ENCODE peak calls at places on chromosomes 3 and 15, in seven cellular contexts. F is spleen; C is stimulated activated CD4-positive, alpha-beta T cell treated with anti-CD3 and anti-CD28 coated beads, Interleukin-1b, Interleukin-23, amount 100 ng/mL, for 24 hours; R is B cell; I is activated naive CD4-positive, alpha-beta T cell; U is iris pigment epithelial cell; A is fibroblast of pulmonary artery. V is an unnamed sample.

GRCh38 chr3:62562596-62562995 is 189.2 kb upstream of the FEZF2 start:
- DNase-seq in F (no peak), C (no peak), R (no peak), I (no peak), U (no peak), A (peak; percentile 74), V (no peak)

GRCh38 chr15:92654662-92655061 is 913 bp downstream of the FAM174B start:
- DNase-seq in F (no peak), C (no peak), R (no peak), I (no peak), U (no peak), A (no peak), V (no peak)

GRCh38 chr3:141825216-141826011 is 51.0 kb upstream of the ATP1B3 start:
- DNase-seq in F (no peak), C (no peak), R (no peak), I (no peak), U (no peak), A (no peak), V (no peak)

GRCh38 chr15:63504979-63505841 is 817 bp downstream of the USP3 start:
- DNase-seq in F (peak; percentile 93), C (no peak), R (peak; percentile 73), I (peak; percentile 32), U (peak; percentile 55), A (peak; percentile 57), V (peak; percentile 90)

GRCh38 chr3:152969557-152970300 is 134.8 kb downstream of the P2RY1 start:
- DNase-seq in F (no peak), C (no peak), R (no peak), I (no peak), U (peak; percentile 26), A (peak; percentile 64), V (no peak)

GRCh38 chr3:79052054-79052681 is 715.6 kb downstream of the ROBO1 start:
- DNase-seq in F (no peak), C (no peak), R (no peak), I (no peak), U (peak; percentile 15), A (no peak), V (no peak)

GRCh38 chr15:63870403-63871209 is 36.9 kb upstream of the HERC1 start:
- DNase-seq in F (no peak), C (no peak), R (no peak), I (no peak), U (peak; percentile 87), A (peak; percentile 89), V (no peak)

GRCh38 chr3:122957707-122958210 is 69.8 kb downstream of the SEMA5B start:
- DNase-seq in F (no peak), C (no peak), R (no peak), I (no peak), U (no peak), A (peak; percentile 36), V (no peak)

GRCh38 chr3:48141225-48142137 is 46.7 kb downstream of the CDC25A start:
- DNase-seq in F (no peak), C (no peak), R (no peak), I (no peak), U (no peak), A (no peak), V (no peak)

GRCh38 chr15:39192979-39193559 is 387.8 kb upstream of the THBS1 start:
- DNase-seq in F (no peak), C (no peak), R (no peak), I (no peak), U (peak; percentile 40), A (no peak), V (no peak)

GRCh38 chr3:4797201-4797600 is 182.0 kb upstream of the BHLHE40 start:
- DNase-seq in F (no peak), C (no peak), R (no peak), I (no peak), U (no peak), A (no peak), V (no peak)

GRCh38 chr3:38002940-38003339 is 12.4 kb downstream of the VILL start:
- DNase-seq in F (peak; percentile 73), C (no peak), R (no peak), I (no peak), U (no peak), A (no peak), V (peak; percentile 71)

GRCh38 chr15:73956276-73957086 is 30.2 kb downstream of the LOXL1 start:
- DNase-seq in F (peak; percentile 80), C (no peak), R (no peak), I (no peak), U (peak; percentile 90), A (peak; percentile 90), V (peak; percentile 85)

GRCh38 chr15:74626752-74627692 is 11.4 kb downstream of the CLK3 start:
- DNase-seq in F (peak; percentile 79), C (no peak), R (peak; percentile 49), I (no peak), U (no peak), A (no peak), V (peak; percentile 70)

GRCh38 chr3:58020740-58021071 is 12.5 kb downstream of the FLNB start:
- DNase-seq in F (peak; percentile 5), C (no peak), R (no peak), I (no peak), U (no peak), A (no peak), V (no peak)

GRCh38 chr3:16456784-16457415 is 56.6 kb downstream of the RFTN1 start:
- DNase-seq in F (no peak), C (no peak), R (no peak), I (peak; percentile 21), U (peak; percentile 99), A (peak; percentile 62), V (no peak)

GRCh38 chr3:67804545-67804944 is 150.1 kb upstream of the SUCLG2 start:
- DNase-seq in F (no peak), C (no peak), R (no peak), I (no peak), U (no peak), A (no peak), V (no peak)

GRCh38 chr3:9778102-9778501 is 8.4 kb upstream of the CAMK1 start:
- DNase-seq in F (peak; percentile 19), C (no peak), R (no peak), I (no peak), U (peak; percentile 67), A (peak; percentile 58), V (no peak)

GRCh38 chr15:68774521-68775293 is 46.0 kb downstream of the ANP32A start:
- DNase-seq in F (no peak), C (no peak), R (no peak), I (no peak), U (no peak), A (peak; percentile 65), V (no peak)

GRCh38 chr3:119235151-119235550 is 5.5 kb downstream of the B4GALT4 start:
- DNase-seq in F (no peak), C (no peak), R (no peak), I (no peak), U (peak; percentile 74), A (peak; percentile 51), V (no peak)

GRCh38 chr3:172137287-172138030 is 98.1 kb downstream of the FNDC3B start:
- DNase-seq in F (no peak), C (no peak), R (no peak), I (no peak), U (no peak), A (peak; percentile 87), V (no peak)

GRCh38 chr3:128334086-128334650 is 132.5 kb downstream of the DNAJB8 start:
- DNase-seq in F (no peak), C (no peak), R (no peak), I (no peak), U (no peak), A (no peak), V (no peak)

GRCh38 chr15:28012231-28012630 is 86.9 kb downstream of the OCA2 start:
- DNase-seq in F (no peak), C (no peak), R (no peak), I (no peak), U (no peak), A (no peak), V (no peak)

GRCh38 chr15:80776420-80777045 is 2.6 kb upstream of the CEMIP start:
- DNase-seq in F (peak; percentile 77), C (peak; percentile 41), R (peak; percentile 62), I (peak; percentile 20), U (peak; percentile 84), A (peak; percentile 90), V (peak; percentile 82)

GRCh38 chr3:19947549-19948071 is 713 bp downstream of the RAB5A start:
- DNase-seq in F (no peak), C (peak; percentile 13), R (peak; percentile 53), I (peak; percentile 26), U (peak; percentile 27), A (peak; percentile 30), V (peak; percentile 83)

GRCh38 chr3:56042326-56042951 is 425.8 kb downstream of the ERC2 start:
- DNase-seq in F (no peak), C (no peak), R (no peak), I (no peak), U (peak; percentile 60), A (peak; percentile 59), V (no peak)

GRCh38 chr3:33380653-33381052 is 59.6 kb downstream of the UBP1 start:
- DNase-seq in F (no peak), C (no peak), R (no peak), I (no peak), U (no peak), A (no peak), V (no peak)

GRCh38 chr15:41291065-41291631 is 41.2 kb downstream of the OIP5 start:
- DNase-seq in F (peak; percentile 77), C (no peak), R (peak; percentile 77), I (no peak), U (no peak), A (no peak), V (no peak)

V was measured in posterior vena cava.